ENCODE peak calls at places on chromosomes 2 and 18, in four cellular contexts. Q, W, I and H are unnamed samples.

GRCh38 chr18:56391933-56392590 is 246.3 kb downstream of the TXNL1 start:
- DNase-seq in Q (no peak), W (no peak), I (no peak), H (no peak)

GRCh38 chr18:56532176-56532840 is 106.1 kb downstream of the TXNL1 start:
- DNase-seq in Q (no peak), W (no peak), I (no peak), H (no peak)

GRCh38 chr2:141523199-141523598 is 607.6 kb downstream of the LRP1B start:
- DNase-seq in Q (no peak), W (no peak), I (no peak), H (no peak)

GRCh38 chr2:11103984-11104793 is 51.1 kb upstream of the SLC66A3 start:
- DNase-seq in Q (no peak), W (no peak), I (no peak), H (no peak)

GRCh38 chr2:64227603-64228125 is 83.4 kb upstream of the PELI1 start:
- DNase-seq in Q (no peak), W (no peak), I (no peak), H (no peak)

GRCh38 chr2:190804182-190804795 is 76.3 kb upstream of the GLS start:
- DNase-seq in Q (peak; percentile 74), W (peak; percentile 27), I (peak; percentile 16), H (no peak)

GRCh38 chr2:45690223-45690622 is 38.7 kb downstream of the PRKCE start:
- DNase-seq in Q (no peak), W (no peak), I (no peak), H (peak; percentile 26)

GRCh38 chr18:37253424-37254255 is 312.0 kb downstream of the CELF4 start:
- DNase-seq in Q (no peak), W (no peak), I (no peak), H (no peak)

GRCh38 chr2:55901941-55902340 is 21.6 kb downstream of the EFEMP1 start:
- DNase-seq in Q (peak; percentile 45), W (no peak), I (no peak), H (no peak)

GRCh38 chr2:38237311-38237710 is 139.8 kb downstream of the ATL2 start:
- DNase-seq in Q (no peak), W (no peak), I (no peak), H (no peak)

GRCh38 chr18:48592540-48592939 is 53.7 kb downstream of the CTIF start:
- DNase-seq in Q (no peak), W (no peak), I (no peak), H (no peak)

GRCh38 chr18:58661423-58661822 is 9.8 kb upstream of the MALT1 start:
- DNase-seq in Q (no peak), W (no peak), I (no peak), H (no peak)

GRCh38 chr2:173957517-173957916 is 7.7 kb downstream of the SP3 start:
- DNase-seq in Q (no peak), W (no peak), I (no peak), H (no peak)

GRCh38 chr2:107525420-107525819 is 301.3 kb upstream of the RGPD4 start:
- DNase-seq in Q (no peak), W (no peak), I (no peak), H (no peak)

GRCh38 chr2:40814621-40815020 is 362.7 kb upstream of the SLC8A1 start:
- DNase-seq in Q (peak; percentile 84), W (no peak), I (no peak), H (no peak)

DNA sequence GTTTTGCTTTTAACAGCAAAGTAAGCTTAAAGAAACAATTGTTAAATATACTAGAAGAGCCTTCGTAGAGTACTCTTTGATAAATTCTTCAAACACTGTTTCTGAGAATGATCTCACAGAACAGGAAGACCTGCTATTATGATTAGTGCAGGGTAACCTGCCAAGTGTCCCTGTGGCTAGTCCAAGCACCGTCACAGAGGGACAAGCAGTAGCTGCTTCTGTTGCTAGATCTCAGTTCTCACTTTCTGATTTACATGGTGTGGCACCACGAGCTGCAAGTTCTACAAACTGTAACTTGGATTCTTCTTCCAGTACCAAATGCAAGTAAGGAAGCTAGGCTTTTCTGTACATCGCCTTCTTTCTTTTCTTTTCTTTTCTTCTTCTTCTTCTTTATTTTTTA is 121.5 kb downstream of the PIEZO2 start:
- DNase-seq in Q (peak; percentile 15), W (no peak), I (no peak), H (no peak)
- TF ChIP-seq POLR2A in Q (no peak), W (no peak), I (no peak), H (no peak)

DNA sequence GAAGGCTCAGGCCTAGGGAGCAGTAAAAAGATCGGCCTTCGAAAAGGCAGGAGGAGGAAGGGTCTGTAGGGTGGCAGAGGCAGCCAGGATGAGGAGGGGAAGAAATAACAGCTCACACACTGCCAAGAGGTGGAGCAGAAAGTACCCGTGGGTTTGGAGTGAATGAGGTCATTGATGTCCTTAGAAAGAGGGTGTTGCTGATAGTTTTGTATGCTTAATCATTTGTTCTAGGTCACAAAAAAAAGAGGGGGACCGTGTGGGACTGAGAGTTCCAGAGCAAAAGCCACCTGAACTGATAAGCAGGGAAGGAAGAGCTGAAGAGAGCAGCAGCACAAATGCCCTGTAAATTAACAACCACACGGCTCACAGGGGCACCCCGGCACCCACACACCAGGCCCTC is 140.4 kb downstream of the FAM161A start:
- DNase-seq in Q (no peak), W (no peak), I (no peak), H (no peak)
- TF ChIP-seq POLR2A in Q (no peak), W (no peak), I (no peak), H (no peak)

DNA sequence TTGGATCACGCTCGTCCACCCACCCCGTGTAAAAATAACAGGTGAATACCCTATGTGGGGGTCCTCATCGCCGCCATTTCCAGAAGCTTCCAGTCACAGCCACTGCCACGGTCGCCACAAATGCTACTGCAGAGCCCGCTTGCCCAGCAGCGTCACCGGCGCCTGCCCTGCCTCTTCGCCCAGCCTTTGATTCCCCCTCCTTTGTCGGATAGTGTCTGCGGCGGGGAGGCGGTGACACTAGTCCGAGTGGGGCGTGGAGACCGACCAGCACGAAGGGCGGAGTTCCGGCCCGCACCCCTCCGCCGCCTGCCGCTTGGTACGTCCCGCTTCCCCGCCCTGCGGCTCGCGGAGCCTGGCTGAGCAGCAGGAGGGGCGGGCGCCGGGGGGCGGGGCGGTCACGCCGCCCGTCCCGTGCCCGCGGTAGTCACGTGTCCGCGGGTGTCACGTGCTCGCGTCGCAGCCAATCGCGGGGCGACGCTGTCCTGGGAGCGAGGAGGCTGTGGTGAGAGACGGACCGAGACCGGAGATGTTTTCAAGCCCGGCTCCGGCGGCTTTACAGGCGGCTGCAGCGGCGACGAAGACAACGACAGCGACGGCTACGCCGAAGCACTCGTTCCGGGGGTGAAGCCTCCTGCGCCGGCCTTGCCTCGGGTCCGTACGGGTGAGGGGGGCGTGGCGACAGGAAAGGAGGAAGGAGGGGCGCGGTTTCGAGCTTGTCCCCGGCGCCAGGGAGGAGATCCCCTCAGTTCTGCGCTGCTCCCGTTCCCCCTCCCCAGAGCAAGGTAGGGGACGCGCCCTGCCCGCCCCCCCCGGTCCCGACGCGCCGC is at the start of gene ANKRD12:
- DNase-seq in Q (peak; percentile 99), W (peak; percentile 95), I (peak; percentile 89), H (peak; percentile 100)
- TF ChIP-seq POLR2A in Q (peak; percentile 82), W (peak; percentile 31), I (peak; percentile 8), H (peak; percentile 84)

GRCh38 chr18:76823574-76823973 is 1.2 kb downstream of the ZNF236 start:
- DNase-seq in Q (no peak), W (peak; percentile 50), I (no peak), H (no peak)

GRCh38 chr18:76822510-76823165 is at the start of gene ZNF236:
- DNase-seq in Q (peak; percentile 44), W (peak; percentile 76), I (no peak), H (peak; percentile 41)

GRCh38 chr18:76821356-76821874 is 942 bp upstream of the ZNF236 start:
- DNase-seq in Q (no peak), W (no peak), I (no peak), H (no peak)

GRCh38 chr18:76823166-76823539 is 796 bp downstream of the ZNF236 start:
- DNase-seq in Q (no peak), W (no peak), I (no peak), H (no peak)

DNA sequence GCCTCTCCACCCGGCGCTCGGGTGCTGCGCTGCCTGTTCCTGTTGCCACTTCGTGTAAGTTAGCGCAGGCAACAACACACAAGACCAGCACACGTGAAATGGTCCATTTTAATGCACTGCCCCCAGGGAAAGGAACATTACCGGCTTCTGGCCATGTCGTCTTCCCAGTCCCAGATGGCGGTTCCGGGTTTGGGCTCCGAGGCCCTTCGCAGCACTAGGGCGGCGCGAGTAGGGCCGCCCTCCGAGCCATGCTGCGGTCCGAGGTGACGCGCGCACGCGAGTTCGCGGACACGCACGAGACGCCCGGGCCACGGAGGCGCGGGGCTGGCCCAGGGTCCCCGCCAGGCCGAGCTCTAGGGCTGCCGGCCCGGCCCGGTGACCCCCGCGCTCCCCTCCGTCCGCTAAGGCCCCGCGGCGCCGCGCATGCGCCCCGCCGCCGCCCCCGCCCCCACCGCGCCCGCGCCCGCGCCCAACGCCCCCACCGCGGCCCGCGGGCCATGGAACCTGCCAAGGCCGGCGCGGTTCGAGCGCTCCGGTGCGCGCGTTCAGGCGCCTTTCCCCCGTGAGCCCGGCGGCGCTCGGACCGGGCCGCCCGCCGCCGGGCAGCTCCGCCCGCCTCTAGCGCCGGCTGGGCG is 365 bp upstream of the ZNF236 start:
- DNase-seq in Q (peak; percentile 69), W (peak; percentile 44), I (no peak), H (peak; percentile 54)
- TF ChIP-seq POLR2A in Q (no peak), W (peak; percentile 69), I (peak; percentile 37), H (no peak)